ENCODE peak calls at places on chromosomes 7 and 10, in six cellular contexts. F, X, E, D, P and S are unnamed samples.

GRCh38 chr7:151615058-151615457 is 95.4 kb upstream of the RHEB start:
- DNase-seq in F (no peak), X (no peak), D (no peak), E (no peak), P (no peak), S (no peak)

GRCh38 chr7:148772297-148773089 is 73.8 kb downstream of the CUL1 start:
- DNase-seq in X (peak; percentile 98), E (peak; percentile 81), D (peak; percentile 91), F (no peak), P (peak; percentile 85), S (no peak)

GRCh38 chr10:17235136-17235535 is 7.1 kb downstream of the VIM start:
- DNase-seq in E (no peak), X (no peak), F (no peak), D (no peak), P (no peak), S (no peak)

GRCh38 chr10:14009315-14010082 is 321.2 kb downstream of the FRMD4A start:
- DNase-seq in P (no peak), E (no peak), F (no peak), X (peak; percentile 63), D (no peak), S (peak; percentile 15)

GRCh38 chr10:71359364-71360046 is 37.2 kb upstream of the CDH23 start:
- DNase-seq in P (no peak), D (peak; percentile 72), E (no peak), F (no peak), X (no peak), S (no peak)

GRCh38 chr10:132606536-132607316 is 69.1 kb downstream of the INPP5A start:
- DNase-seq in F (no peak), E (peak; percentile 49), D (no peak), X (no peak), P (no peak), S (no peak)

GRCh38 chr10:6083523-6084475 is 5.0 kb upstream of the RBM17 start:
- DNase-seq in P (no peak), X (peak; percentile 18), D (peak; percentile 56), E (no peak), F (no peak), S (no peak)

GRCh38 chr7:151409555-151410404 is at the start of gene WDR86:
- DNase-seq in F (no peak), X (no peak), E (no peak), P (no peak), D (no peak), S (no peak)

GRCh38 chr7:127393370-127394058 is 1.0 kb upstream of the ZNF800 start:
- DNase-seq in X (no peak), E (no peak), P (no peak), D (no peak), F (no peak), S (no peak)

GRCh38 chr7:81529785-81530184 is 240.1 kb downstream of the HGF start:
- DNase-seq in P (no peak), E (no peak), D (no peak), F (no peak), X (no peak), S (no peak)

GRCh38 chr7:95396136-95397032 is at the start of gene PON3:
- DNase-seq in P (no peak), E (no peak), F (no peak), X (peak; percentile 32), D (no peak), S (peak; percentile 57)

GRCh38 chr7:13835442-13835841 is 154.0 kb downstream of the ETV1 start:
- DNase-seq in D (no peak), E (no peak), F (no peak), P (no peak), X (no peak), S (no peak)

GRCh38 chr7:95527033-95527775 is 41.5 kb downstream of the ASB4 start:
- DNase-seq in P (no peak), F (no peak), D (peak; percentile 32), E (peak; percentile 43), X (peak; percentile 38), S (peak; percentile 53)

GRCh38 chr10:7982733-7983132 is 71.8 kb upstream of the GATA3 start:
- DNase-seq in P (no peak), D (no peak), F (no peak), X (no peak), E (no peak), S (no peak)

GRCh38 chr7:46559194-46559576 is 638.1 kb upstream of the IGFBP3 start:
- DNase-seq in D (peak; percentile 95), E (no peak), P (no peak), F (no peak), X (peak; percentile 74), S (no peak)

GRCh38 chr7:70693300-70693689 is 438.6 kb upstream of the GALNT17 start:
- DNase-seq in P (no peak), D (peak; percentile 27), F (no peak), X (no peak), E (no peak), S (no peak)

GRCh38 chr10:35331894-35332640 is 4.2 kb upstream of the CCNY start:
- DNase-seq in F (no peak), D (peak; percentile 96), P (peak; percentile 66), X (peak; percentile 98), E (peak; percentile 77), S (no peak)

GRCh38 chr7:50733552-50733951 is 49.1 kb downstream of the GRB10 start:
- DNase-seq in E (no peak), X (peak; percentile 98), F (no peak), D (peak; percentile 83), P (peak; percentile 73), S (no peak)

GRCh38 chr10:22988581-22989360 is 60.9 kb downstream of the ARMC3 start:
- DNase-seq in D (peak; percentile 49), F (peak; percentile 38), P (no peak), X (peak; percentile 46), E (peak; percentile 41), S (peak; percentile 50)